ENCODE peak calls at places on chromosome 18, in four cellular contexts. H is CD4-positive, alpha-beta T cell; T is lung; Q is astrocyte. V is an unnamed sample.

GRCh38 chr18:5620284-5620683 is 76.5 kb upstream of the EPB41L3 start:
- DNase-seq in H (no peak), T (no peak), Q (peak), V (no peak)

GRCh38 chr18:10495936-10496335 is 29.9 kb upstream of the NAPG start:
- DNase-seq in H (no peak), T (no peak), Q (peak), V (no peak)

GRCh38 chr18:48136051-48136543 is 205.6 kb upstream of the SMAD2 start:
- DNase-seq in H (no peak), T (peak), Q (no peak), V (peak)

GRCh38 chr18:35132284-35132910 is 91.2 kb downstream of the MAPRE2 start:
- DNase-seq in H (no peak), T (no peak), Q (no peak), V (no peak)

GRCh38 chr18:25950321-25950720 is 140.1 kb downstream of the SS18 start:
- DNase-seq in H (no peak), T (no peak), Q (no peak), V (no peak)

GRCh38 chr18:42192251-42193248 is 237.5 kb downstream of the PIK3C3 start:
- DNase-seq in H (no peak), T (no peak), Q (peak), V (no peak)

GRCh38 chr18:39486268-39486667 is 1920.7 kb upstream of the CELF4 start:
- DNase-seq in H (no peak), T (no peak), Q (no peak), V (no peak)

GRCh38 chr18:21453512-21453862 is 147.0 kb downstream of the ESCO1 start:
- DNase-seq in H (no peak), T (no peak), Q (peak), V (no peak)

GRCh38 chr18:10122116-10122515 is 208.3 kb downstream of the VAPA start:
- DNase-seq in H (no peak), T (no peak), Q (peak), V (no peak)

GRCh38 chr18:8601277-8602032 is 7.8 kb upstream of the RAB12 start:
- DNase-seq in H (no peak), T (no peak), Q (no peak), V (no peak)
- TF ChIP-seq CTCF in H (no peak), T (no peak), Q (no peak), V (no peak)

GRCh38 chr18:11570770-11571169 is 38.6 kb upstream of the SLC35G4 start:
- DNase-seq in H (no peak), T (no peak), Q (no peak), V (no peak)
- TF ChIP-seq CTCF in H (no peak), T (no peak), Q (peak), V (peak)

DNA sequence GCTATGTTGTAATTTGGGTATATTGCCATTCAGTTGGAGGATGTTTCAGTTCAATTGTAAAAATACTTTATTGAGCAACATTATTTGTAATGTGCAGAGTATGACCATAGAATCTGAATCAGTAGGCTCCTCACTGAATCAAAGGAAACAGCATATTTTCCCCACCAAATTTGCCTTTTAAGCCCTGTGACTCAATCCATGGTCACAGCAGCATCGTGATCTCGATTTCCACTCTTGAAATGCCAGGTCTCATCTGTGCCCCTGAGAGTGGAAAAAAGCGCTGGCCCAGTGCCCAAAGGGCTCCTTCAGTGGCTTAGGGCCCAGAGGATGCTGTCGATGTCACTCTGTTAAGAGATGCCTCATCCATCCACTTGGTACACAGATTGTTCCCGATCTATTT is 57.5 kb downstream of the FHOD3 start:
- DNase-seq in H (no peak), T (no peak), Q (peak), V (no peak)
- TF ChIP-seq CTCF in H (no peak), T (no peak), Q (no peak), V (no peak)

GRCh38 chr18:12283666-12284065 is 24.4 kb upstream of the TUBB6 start:
- DNase-seq in H (no peak), T (no peak), Q (no peak), V (no peak)

GRCh38 chr18:12282436-12283039 is 25.5 kb upstream of the TUBB6 start:
- DNase-seq in H (no peak), T (no peak), Q (peak), V (no peak)

GRCh38 chr18:12281861-12282260 is 26.2 kb upstream of the TUBB6 start:
- DNase-seq in H (no peak), T (no peak), Q (no peak), V (no peak)

GRCh38 chr18:12279781-12280531 is 25.8 kb downstream of the CIDEA start:
- DNase-seq in H (no peak), T (no peak), Q (no peak), V (no peak)

GRCh38 chr18:12283256-12283655 is 24.8 kb upstream of the TUBB6 start:
- DNase-seq in H (no peak), T (no peak), Q (peak), V (no peak)
- TF ChIP-seq CTCF in H (no peak), T (no peak), Q (no peak), V (peak)

GRCh38 chr18:6885992-6886823 is 156.7 kb downstream of the ARHGAP28 start:
- DNase-seq in H (no peak), T (peak), Q (peak), V (peak)
- TF ChIP-seq CTCF in H (no peak), T (peak), Q (peak), V (peak)

GRCh38 chr18:45232058-45232457 is 383.2 kb upstream of the SLC14A2 start:
- DNase-seq in H (no peak), T (no peak), Q (no peak), V (no peak)

GRCh38 chr18:45241982-45242565 is 373.2 kb upstream of the SLC14A2 start:
- DNase-seq in H (no peak), T (no peak), Q (no peak), V (no peak)

GRCh38 chr18:45243347-45244095 is 371.8 kb upstream of the SLC14A2 start:
- DNase-seq in H (no peak), T (no peak), Q (peak), V (no peak)

DNA sequence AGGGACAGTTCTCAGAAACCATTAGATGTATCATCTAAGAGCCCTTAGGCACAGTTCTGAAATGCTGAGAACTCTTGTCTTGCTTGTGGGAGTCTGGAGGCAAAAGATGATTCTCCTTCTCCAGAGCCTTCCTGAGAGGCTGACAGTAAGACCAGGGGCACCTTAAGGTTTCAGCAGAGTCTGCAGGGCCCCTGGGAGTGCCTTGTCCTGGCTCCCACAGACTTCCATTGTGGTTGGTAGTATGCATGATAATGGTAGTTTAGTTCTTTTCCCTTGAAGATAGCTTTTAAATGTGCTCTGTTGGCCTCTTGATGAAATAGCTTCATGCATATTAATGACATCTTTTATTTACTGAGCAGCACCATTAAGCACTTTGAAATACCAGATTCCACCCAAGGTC is 377.6 kb upstream of the SLC14A2 start:
- DNase-seq in H (no peak), T (no peak), Q (no peak), V (no peak)
- TF ChIP-seq CTCF in H (no peak), T (no peak), Q (no peak), V (no peak)

GRCh38 chr18:79396431-79397287 is 929 bp downstream of the NFATC1 start:
- DNase-seq in H (peak), T (peak), Q (peak), V (no peak)
- TF ChIP-seq CTCF in H (peak), T (peak), Q (no peak), V (no peak)

GRCh38 chr18:67513285-67513684 is 3.2 kb downstream of the DSEL start:
- DNase-seq in H (no peak), T (no peak), Q (no peak), V (no peak)
- TF ChIP-seq CTCF in H (no peak), T (no peak), Q (no peak), V (no peak)

DNA sequence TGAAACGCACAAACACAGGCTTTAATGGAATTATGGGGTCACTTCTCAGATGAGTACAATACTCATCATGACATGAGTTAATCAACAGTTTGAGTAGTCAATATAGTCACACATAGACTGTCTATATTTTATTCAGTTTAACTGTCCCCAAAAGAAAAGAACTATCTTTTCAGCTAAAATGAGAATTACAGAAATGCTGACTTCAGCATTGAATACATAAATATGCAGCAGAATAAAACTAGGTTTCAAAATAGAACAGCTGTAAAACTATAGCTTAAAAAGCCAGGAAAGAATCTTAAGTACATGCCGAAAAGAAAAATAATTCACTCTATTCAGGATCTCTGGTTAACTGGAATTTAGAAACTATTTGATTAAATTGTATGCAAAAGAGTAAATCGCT is 30.0 kb downstream of the SMAD4 start:
- DNase-seq in H (no peak), T (no peak), Q (no peak), V (no peak)
- TF ChIP-seq CTCF in H (no peak), T (no peak), Q (no peak), V (no peak)

DNA sequence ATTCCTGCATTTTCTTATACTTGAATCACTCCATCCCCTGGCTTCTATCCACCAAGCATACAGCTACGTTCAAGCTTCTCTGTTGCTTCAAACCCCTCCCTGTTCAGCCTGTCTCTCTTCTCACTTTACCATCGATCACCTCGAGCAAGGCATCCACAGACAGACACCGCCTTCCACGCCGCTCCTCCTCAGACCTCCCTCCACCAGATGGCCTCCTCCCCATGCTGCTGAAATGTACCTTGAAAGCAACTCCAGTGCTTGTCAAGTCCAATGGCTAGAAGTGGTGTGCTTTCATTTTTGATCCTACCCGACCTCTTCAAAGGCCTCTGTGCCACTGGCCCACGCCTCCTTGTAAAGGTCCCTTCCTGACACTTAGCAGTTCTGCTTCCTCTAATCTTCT is 131.3 kb upstream of the ACAA2 start:
- DNase-seq in H (no peak), T (no peak), Q (peak), V (no peak)
- TF ChIP-seq CTCF in H (no peak), T (no peak), Q (no peak), V (peak)